ENCODE peak calls at places on chromosomes 13 and 19, in ten cellular contexts. A is AG04450, C is GM20000, P is dorsolateral prefrontal cortex, Q is mesothelial cell of epicardium, F is osteocyte, V is fibroblast of lung, L is body of pancreas, O is GM06990, D is uterus. R is an unnamed sample.
A peak's percentile ranks its signal among the peaks of the same experiment; 100 is the strongest.

GRCh38 chr13:98443329-98443728 is 133.6 kb downstream of the STK24 start:
- DNase-seq in L (no peak), F (no peak), O (no peak), V (peak; percentile 76), P (no peak), A (peak; percentile 26), D (no peak), C (no peak), Q (no peak), R (no peak)

GRCh38 chr19:3902317-3902973 is 22.0 kb downstream of the ATCAY start:
- DNase-seq in D (no peak), L (no peak), O (no peak), P (no peak), A (no peak), F (no peak), Q (no peak), V (no peak), C (no peak), R (no peak)

GRCh38 chr13:74406439-74406838 is 272.2 kb upstream of the KLF12 start:
- DNase-seq in V (no peak), P (no peak), C (no peak), D (no peak), L (no peak), O (no peak), A (no peak), Q (no peak), F (no peak), R (no peak)

GRCh38 chr13:111175372-111175771 is 60.3 kb downstream of the ARHGEF7 start:
- DNase-seq in V (no peak), P (no peak), C (no peak), D (no peak), A (no peak), Q (no peak), F (no peak), L (no peak), O (no peak), R (no peak)

GRCh38 chr19:572891-573825 is 762 bp downstream of the BSG start:
- DNase-seq in L (peak; percentile 55), V (peak; percentile 45), Q (peak; percentile 23), A (no peak), D (peak; percentile 58), F (peak; percentile 85), P (peak; percentile 12), C (no peak), O (peak; percentile 48), R (no peak)

GRCh38 chr19:53977991-53978731 is 13.3 kb upstream of the CACNG6 start:
- DNase-seq in A (peak; percentile 92), F (no peak), P (peak; percentile 59), D (peak; percentile 21), L (no peak), V (peak; percentile 90), O (no peak), Q (peak; percentile 82), C (no peak), R (no peak)

GRCh38 chr19:43318203-43318602 is 35.3 kb upstream of the CD177 start:
- DNase-seq in Q (no peak), O (no peak), D (no peak), A (no peak), C (no peak), L (no peak), V (no peak), P (no peak), F (no peak), R (no peak)

GRCh38 chr19:53905787-53906186 is 3.3 kb upstream of the CACNG7 start:
- DNase-seq in F (no peak), D (no peak), Q (no peak), A (no peak), C (no peak), L (no peak), V (no peak), P (no peak), O (no peak), R (no peak)

GRCh38 chr19:40982594-40983101 is 8.4 kb upstream of the CYP2B6 start:
- DNase-seq in A (no peak), C (no peak), Q (no peak), O (no peak), D (no peak), P (no peak), F (no peak), V (peak; percentile 48), L (no peak), R (no peak)

GRCh38 chr19:45866400-45867176 is 2.5 kb downstream of the FOXA3 start:
- DNase-seq in V (no peak), L (no peak), A (no peak), F (no peak), D (no peak), Q (no peak), O (no peak), C (no peak), P (no peak), R (no peak)

GRCh38 chr13:109422163-109422562 is 364.2 kb downstream of the IRS2 start:
- DNase-seq in Q (no peak), L (no peak), C (no peak), O (no peak), P (no peak), F (no peak), V (no peak), D (no peak), A (no peak), R (no peak)

GRCh38 chr13:73704587-73704986 is 429.6 kb downstream of the KLF12 start:
- DNase-seq in F (no peak), P (no peak), L (no peak), D (no peak), V (no peak), Q (no peak), A (no peak), O (no peak), C (no peak), R (no peak)

GRCh38 chr13:104737713-104738112 is 1671.5 kb upstream of the SLC10A2 start:
- DNase-seq in Q (no peak), P (no peak), D (no peak), V (peak; percentile 14), C (no peak), F (no peak), L (no peak), O (no peak), A (no peak), R (no peak)

GRCh38 chr13:41304551-41304950 is 6.5 kb upstream of the NAA16 start:
- DNase-seq in Q (no peak), P (no peak), D (no peak), C (no peak), L (no peak), A (no peak), F (no peak), V (no peak), O (no peak), R (no peak)

GRCh38 chr13:93628136-93628535 is 401.5 kb downstream of the GPC6 start:
- DNase-seq in F (no peak), Q (no peak), O (no peak), A (no peak), D (no peak), C (no peak), V (no peak), L (no peak), P (no peak), R (no peak)

GRCh38 chr13:113555141-113555540 is 29.4 kb upstream of the TFDP1 start:
- DNase-seq in A (no peak), F (peak; percentile 66), Q (no peak), P (no peak), L (no peak), C (no peak), V (no peak), D (no peak), O (no peak), R (no peak)

GRCh38 chr19:55132453-55133129 is 15.2 kb upstream of the PPP1R12C start:
- DNase-seq in L (no peak), P (no peak), V (no peak), Q (no peak), A (no peak), D (no peak), O (no peak), F (no peak), C (peak; percentile 25), R (no peak)
- TF ChIP-seq CTCF in L (peak; percentile 5), P (no peak), V (peak; percentile 3), Q (no peak), A (peak; percentile 25), D (no peak), O (peak; percentile 48), F (no peak), C (no peak), R (no peak)

DNA sequence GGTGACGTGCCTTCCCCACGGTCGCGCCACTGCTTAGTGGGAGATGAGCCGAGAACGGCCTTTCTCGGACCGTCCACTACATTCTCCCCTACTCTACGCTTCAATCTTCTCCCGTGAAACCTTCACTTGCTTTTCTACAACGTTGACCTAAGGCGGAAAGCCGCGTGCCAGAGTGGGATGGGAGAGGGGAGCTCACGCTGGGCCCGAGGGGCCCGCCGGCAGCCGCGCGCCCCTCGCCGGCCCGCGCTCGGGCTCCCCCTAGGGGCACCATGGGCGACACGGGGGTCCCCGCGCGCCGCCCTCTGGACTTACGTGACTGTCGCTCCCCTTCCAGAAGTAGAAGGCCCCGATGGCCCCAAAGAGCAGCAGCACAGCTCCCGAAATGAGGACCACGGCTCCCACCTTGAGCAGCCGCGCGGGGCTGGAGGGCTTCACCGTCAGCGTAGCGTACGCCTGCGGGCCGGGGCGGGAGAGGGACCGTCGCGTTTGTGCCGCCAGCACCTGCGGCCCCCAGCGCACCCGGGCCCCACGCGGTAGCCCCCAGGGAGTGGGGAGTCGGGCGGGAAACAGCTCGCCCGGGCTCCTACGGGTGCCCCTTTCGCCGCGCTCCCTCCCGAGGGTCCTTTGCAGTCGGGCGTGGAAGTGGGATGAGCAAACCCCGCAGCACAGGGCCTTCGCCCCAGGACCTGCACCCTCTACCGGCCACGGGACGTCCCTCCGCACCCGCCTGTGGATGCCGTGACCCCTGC is 727 bp downstream of the CNMD start:
- DNase-seq in D (no peak), C (peak; percentile 80), V (no peak), O (peak; percentile 43), Q (peak; percentile 33), A (no peak), F (no peak), L (no peak), P (no peak), R (peak; percentile 82)
- TF ChIP-seq CTCF in D (peak; percentile 18), C (peak; percentile 58), V (peak; percentile 22), O (peak; percentile 44), Q (peak; percentile 65), A (peak; percentile 22), F (no peak), L (no peak), P (peak; percentile 58), R (peak; percentile 66)

GRCh38 chr13:86585826-86586225 is 786.6 kb upstream of the SLITRK6 start:
- DNase-seq in D (no peak), A (peak; percentile 89), V (peak; percentile 83), F (no peak), L (peak; percentile 24), C (no peak), Q (peak; percentile 32), P (no peak), O (no peak), R (no peak)

GRCh38 chr13:86581711-86582110 is 782.5 kb upstream of the SLITRK6 start:
- DNase-seq in A (no peak), O (no peak), P (no peak), L (no peak), Q (no peak), D (no peak), V (peak; percentile 70), F (no peak), C (no peak), R (no peak)

GRCh38 chr13:86584301-86584700 is 785.1 kb upstream of the SLITRK6 start:
- DNase-seq in P (no peak), C (no peak), Q (no peak), F (no peak), D (no peak), L (no peak), A (no peak), V (peak; percentile 7), O (no peak), R (no peak)
- TF ChIP-seq CTCF in P (no peak), C (no peak), Q (no peak), F (no peak), D (no peak), L (no peak), A (no peak), V (no peak), O (no peak), R (no peak)

GRCh38 chr13:29266261-29266660 is 329.2 kb downstream of the SLC7A1 start:
- DNase-seq in O (no peak), V (no peak), Q (no peak), L (no peak), C (no peak), D (no peak), A (no peak), P (no peak), F (no peak), R (no peak)
- TF ChIP-seq CTCF in O (peak; percentile 8), V (no peak), Q (no peak), L (no peak), C (no peak), D (no peak), A (no peak), P (no peak), F (no peak), R (peak; percentile 22)

R was measured in GM13976.